ENCODE peak calls at places on chromosomes 2 and 18, in nine cellular contexts. X is neural progenitor cell, T is neuronal stem cell, C is IMR-90, S is HCT116, J is GM23248, Y is mammary epithelial cell, K is H9, U is PC-3. F is an unnamed sample.

GRCh38 chr2:211093743-211094303 is 537.4 kb downstream of the CPS1 start:
- DNase-seq in S (peak; percentile 39), J (peak; percentile 8), T (no peak), Y (peak; percentile 5), K (no peak), U (peak; percentile 63), C (no peak), X (no peak), F (peak; percentile 63)

GRCh38 chr2:62304429-62305417 is 108.8 kb downstream of the B3GNT2 start:
- DNase-seq in T (no peak), C (peak; percentile 73), K (peak; percentile 69), J (peak; percentile 28), X (peak; percentile 34), Y (peak; percentile 18), S (peak; percentile 94), U (peak; percentile 79), F (no peak)

GRCh38 chr18:23077493-23078256 is 57.6 kb upstream of the CABLES1 start:
- DNase-seq in C (no peak), T (no peak), J (no peak), X (no peak), S (no peak), Y (no peak), U (peak; percentile 60), K (no peak), F (no peak)

GRCh38 chr2:178330175-178331021 is 120.6 kb downstream of the PRKRA start:
- DNase-seq in J (no peak), C (no peak), U (no peak), S (no peak), T (no peak), Y (no peak), X (no peak), K (no peak), F (no peak)

GRCh38 chr2:117738991-117739839 is 75.3 kb upstream of the DDX18 start:
- DNase-seq in K (no peak), J (no peak), Y (no peak), X (no peak), T (no peak), C (no peak), S (no peak), U (no peak), F (peak; percentile 58)

GRCh38 chr2:188693111-188693510 is 281.1 kb upstream of the COL3A1 start:
- DNase-seq in J (no peak), S (peak; percentile 15), T (no peak), K (peak; percentile 24), U (peak; percentile 85), X (no peak), C (no peak), Y (peak; percentile 70), F (no peak)

GRCh38 chr2:119856469-119856901 is 96.8 kb downstream of the PTPN4 start:
- DNase-seq in T (no peak), X (no peak), K (no peak), J (no peak), C (no peak), S (no peak), Y (no peak), U (peak; percentile 38), F (no peak)

GRCh38 chr18:62578980-62579511 is 56.2 kb downstream of the ZCCHC2 start:
- DNase-seq in K (no peak), C (no peak), T (no peak), X (no peak), S (no peak), U (no peak), J (no peak), Y (no peak), F (no peak)

GRCh38 chr2:160246356-160246755 is 46.3 kb upstream of the ITGB6 start:
- DNase-seq in U (no peak), S (no peak), Y (no peak), K (no peak), T (no peak), C (peak; percentile 63), X (no peak), J (no peak), F (no peak)

GRCh38 chr2:145811467-145812162 is 1291.7 kb upstream of the ZEB2 start:
- DNase-seq in C (peak; percentile 32), X (no peak), K (no peak), U (no peak), T (no peak), J (peak; percentile 3), Y (no peak), S (no peak), F (no peak)

GRCh38 chr18:70420151-70420898 is 131.5 kb downstream of the SOCS6 start:
- DNase-seq in C (peak; percentile 71), U (no peak), Y (no peak), S (no peak), T (no peak), X (no peak), J (peak; percentile 84), K (no peak), F (no peak)
- H3K9ac ChIP-seq in C (no peak overlapping the region), U (no peak overlapping the region), Y (no peak overlapping the region), S (peak overlapping the region; percentile 59), T (no peak overlapping the region), X (no peak overlapping the region), J (peak overlapping the region; percentile 60), K (no peak overlapping the region), F (no peak overlapping the region)

GRCh38 chr2:234550511-234551107 is 53.7 kb upstream of the ARL4C start:
- DNase-seq in C (peak; percentile 86), Y (peak; percentile 62), U (peak; percentile 79), T (peak; percentile 75), J (peak; percentile 86), S (peak; percentile 66), K (peak; percentile 82), X (peak; percentile 86), F (peak; percentile 88)
- H3K4me2 ChIP-seq in C (peak overlapping the region; percentile 32), Y (peak overlapping the region; percentile 6), U (peak overlapping the region; percentile 56), T (no peak overlapping the region), J (peak overlapping the region; percentile 34), S (peak overlapping the region; percentile 32), K (no peak overlapping the region), X (no peak overlapping the region), F (no peak overlapping the region)

GRCh38 chr18:57793630-57793986 is 9.5 kb downstream of the ATP8B1 start:
- DNase-seq in Y (no peak), X (no peak), T (no peak), J (no peak), C (no peak), K (no peak), S (no peak), U (no peak), F (no peak)
- H3K9ac ChIP-seq in Y (no peak overlapping the region), X (no peak overlapping the region), T (no peak overlapping the region), J (no peak overlapping the region), C (peak overlapping the region; percentile 7), K (no peak overlapping the region), S (no peak overlapping the region), U (no peak overlapping the region), F (no peak overlapping the region)

GRCh38 chr18:49768051-49768391 is 45.3 kb downstream of the ACAA2 start:
- DNase-seq in J (peak; percentile 61), K (peak; percentile 85), C (peak; percentile 65), S (peak; percentile 62), U (peak; percentile 52), X (peak; percentile 80), T (peak; percentile 48), Y (peak; percentile 65), F (peak; percentile 76)
- H3K4me2 ChIP-seq in J (no peak overlapping the region), K (no peak overlapping the region), C (no peak overlapping the region), S (no peak overlapping the region), U (no peak overlapping the region), X (no peak overlapping the region), T (no peak overlapping the region), Y (no peak overlapping the region), F (no peak overlapping the region)